ENCODE peak calls at places on chromosomes 1 and 21, in eight cellular contexts. Z is fibroblast of pulmonary artery; C is AG08395; R is endothelial cell; O is CD8-positive, alpha-beta T cell; I is C1 segment of cervical spinal cord; L is KBM-7; G is PC-9. D is an unnamed sample.

GRCh38 chr1:220137006-220137794 is 43.3 kb downstream of the IARS2 start:
- DNase-seq in G (no peak), O (no peak), I (no peak), C (no peak), L (peak; percentile 82), Z (peak; percentile 47), R (peak; percentile 33), D (no peak)

GRCh38 chr1:43134640-43135039 is 37.5 kb downstream of the EBNA1BP2 start:
- DNase-seq in O (no peak), C (no peak), R (no peak), G (no peak), Z (no peak), I (no peak), L (no peak), D (no peak)

GRCh38 chr1:26787381-26787705 is 407 bp upstream of the PIGV start:
- DNase-seq in G (no peak), O (peak; percentile 71), I (no peak), L (no peak), C (no peak), Z (peak; percentile 57), R (no peak), D (no peak)

GRCh38 chr1:180244840-180245239 is 14.8 kb downstream of the LHX4 start:
- DNase-seq in L (no peak), O (no peak), G (no peak), C (no peak), Z (no peak), R (no peak), I (no peak), D (no peak)

GRCh38 chr1:84250668-84251067 is 50.8 kb upstream of the SAMD13 start:
- DNase-seq in G (no peak), O (no peak), I (no peak), Z (no peak), C (no peak), R (no peak), L (no peak), D (no peak)

GRCh38 chr1:248872752-248873408 is 14.0 kb upstream of the ZNF692 start:
- DNase-seq in O (peak; percentile 36), R (peak; percentile 61), I (no peak), C (peak; percentile 42), L (peak; percentile 83), G (peak; percentile 64), Z (peak; percentile 66), D (peak; percentile 69)

GRCh38 chr1:160711528-160712311 is at the start of gene CD48:
- DNase-seq in Z (no peak), I (no peak), R (no peak), G (no peak), C (no peak), L (peak; percentile 77), O (peak; percentile 61), D (no peak)

GRCh38 chr1:35192853-35193664 is at the start of gene SFPQ:
- DNase-seq in L (peak; percentile 99), R (peak; percentile 94), Z (peak; percentile 100), C (peak; percentile 100), G (peak; percentile 99), I (peak; percentile 64), O (peak; percentile 97), D (peak; percentile 99)

GRCh38 chr1:183241446-183241845 is 55.4 kb downstream of the LAMC2 start:
- DNase-seq in I (no peak), G (no peak), R (no peak), Z (no peak), C (peak; percentile 60), O (no peak), L (no peak), D (no peak)

GRCh38 chr1:101178341-101178687 is 58.5 kb upstream of the S1PR1 start:
- DNase-seq in Z (no peak), C (no peak), I (no peak), G (no peak), R (no peak), O (no peak), L (no peak), D (no peak)

GRCh38 chr1:18256318-18257235 is 149.0 kb downstream of the IGSF21 start:
- DNase-seq in R (peak; percentile 91), C (peak; percentile 22), O (peak; percentile 11), Z (peak; percentile 23), G (peak; percentile 27), I (no peak), L (peak; percentile 23), D (peak; percentile 86)

GRCh38 chr1:179923044-179923443 is 31.6 kb upstream of the CEP350 start:
- DNase-seq in I (no peak), R (no peak), G (no peak), Z (no peak), C (no peak), L (peak; percentile 56), O (no peak), D (no peak)

GRCh38 chr21:45154511-45155508 is 80.4 kb downstream of the ADARB1 start:
- DNase-seq in C (peak; percentile 72), I (no peak), L (no peak), G (no peak), R (no peak), Z (peak; percentile 75), O (peak; percentile 40), D (no peak)

GRCh38 chr1:236185687-236186086 is 43.3 kb downstream of the GPR137B start:
- DNase-seq in C (no peak), O (no peak), G (no peak), Z (no peak), R (no peak), I (no peak), L (peak; percentile 82), D (no peak)

GRCh38 chr21:14863745-14864210 is 201.0 kb downstream of the NRIP1 start:
- DNase-seq in G (no peak), I (no peak), O (no peak), Z (peak; percentile 47), R (no peak), C (no peak), L (no peak), D (no peak)

GRCh38 chr1:82388679-82389078 is 587.9 kb downstream of the ADGRL2 start:
- DNase-seq in Z (peak; percentile 26), I (no peak), R (no peak), G (peak; percentile 16), L (no peak), C (no peak), O (no peak), D (peak; percentile 45)

GRCh38 chr1:76250317-76250716 is 175.8 kb downstream of the ST6GALNAC3 start:
- DNase-seq in R (no peak), G (no peak), Z (no peak), L (no peak), O (no peak), C (no peak), I (no peak), D (no peak)

GRCh38 chr1:29789221-29789909 is 553.0 kb downstream of the PTPRU start:
- DNase-seq in C (no peak), Z (no peak), I (no peak), O (no peak), L (no peak), R (no peak), G (peak; percentile 11), D (no peak)

GRCh38 chr21:27700974-27701614 is 734.2 kb upstream of the ADAMTS5 start:
- DNase-seq in Z (peak; percentile 91), L (peak; percentile 79), R (peak; percentile 81), I (no peak), G (peak; percentile 50), O (peak; percentile 44), C (peak; percentile 77), D (peak; percentile 69)